ENCODE peak calls at places on chromosomes 4 and X, in four cellular contexts. P is body of pancreas, G is HepG2, T is tibial nerve. R is an unnamed sample.

GRCh38 chr4:174523003-174523693 is 860 bp upstream of the HPGD start:
- DNase-seq in G (no peak), P (no peak), T (no peak), R (peak; percentile 36)

GRCh38 chr4:147340547-147341225 is 140.2 kb upstream of the EDNRA start:
- DNase-seq in G (no peak), P (no peak), T (no peak), R (no peak)

GRCh38 chr4:109406337-109406931 is 27.2 kb upstream of the SEC24B start:
- DNase-seq in G (peak; percentile 43), P (peak; percentile 35), T (no peak), R (peak; percentile 62)

GRCh38 chr4:76212851-76213414 is 691 bp downstream of the SCARB2 start:
- DNase-seq in P (peak; percentile 29), T (no peak), G (no peak), R (peak; percentile 51)

GRCh38 chr4:141134051-141134450 is 782 bp upstream of the RNF150 start:
- DNase-seq in P (no peak), G (no peak), T (no peak), R (no peak)

GRCh38 chrX:46485897-46486296 is 59.3 kb downstream of the ZNF674 start:
- DNase-seq in G (peak; percentile 83), T (no peak), P (no peak), R (no peak)

GRCh38 chr4:115275615-115276014 is 162.2 kb upstream of the NDST4 start:
- DNase-seq in G (no peak), P (no peak), T (no peak), R (no peak)

GRCh38 chrX:72309297-72310071 is 3.8 kb upstream of the CITED1 start:
- DNase-seq in T (no peak), P (peak; percentile 26), G (no peak), R (peak; percentile 25)

GRCh38 chr4:92969650-92970370 is 666.0 kb downstream of the GRID2 start:
- DNase-seq in T (no peak), P (no peak), G (peak; percentile 89), R (no peak)

GRCh38 chrX:136147966-136148365 is 633 bp downstream of the FHL1 start:
- DNase-seq in G (no peak), P (no peak), T (no peak), R (no peak)

GRCh38 chr4:186037692-186038658 is 31.0 kb upstream of the TLR3 start:
- DNase-seq in T (no peak), P (peak; percentile 65), G (peak; percentile 59), R (peak; percentile 76)

GRCh38 chr4:88159137-88159725 is 792 bp upstream of the ABCG2 start:
- DNase-seq in G (peak; percentile 44), T (no peak), P (peak; percentile 14), R (no peak)

GRCh38 chrX:3697701-3698279 is 15.7 kb downstream of the PRKX start:
- DNase-seq in G (no peak), T (peak; percentile 40), P (peak; percentile 30), R (peak; percentile 1)
- H3K27ac ChIP-seq in G (no peak overlapping the region), T (peak overlapping the region; percentile 87), P (peak overlapping the region; percentile 69), R (peak overlapping the region; percentile 30)

GRCh38 chr4:48194986-48195773 is 61.1 kb upstream of the TXK start:
- DNase-seq in T (no peak), P (no peak), G (no peak), R (peak; percentile 82)

GRCh38 chr4:48197643-48198237 is 63.7 kb upstream of the TXK start:
- DNase-seq in T (no peak), G (no peak), P (no peak), R (no peak)

GRCh38 chr4:48196758-48197504 is 62.9 kb upstream of the TXK start:
- DNase-seq in T (no peak), P (no peak), G (no peak), R (no peak)

GRCh38 chr4:48193921-48194320 is 59.9 kb upstream of the TXK start:
- DNase-seq in T (no peak), P (no peak), G (no peak), R (no peak)

DNA sequence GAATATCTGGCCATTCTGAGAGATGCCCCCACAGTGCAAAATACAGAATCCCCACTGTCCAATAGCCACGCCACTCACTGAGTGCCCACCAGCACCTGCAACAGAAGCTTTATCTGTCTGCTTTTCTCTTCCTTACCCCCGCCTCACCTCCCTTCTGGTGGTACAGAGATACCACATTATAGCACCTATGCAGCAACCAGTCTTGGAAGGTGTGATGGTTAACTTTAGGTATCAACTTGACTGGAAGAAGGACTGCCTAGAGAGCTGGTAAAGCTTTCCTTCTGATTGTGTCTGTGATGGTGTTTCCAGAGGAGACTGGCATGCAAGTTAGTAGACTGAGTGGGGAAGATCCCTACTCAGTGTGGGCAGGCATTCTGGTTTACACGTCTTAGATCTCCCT is 61.8 kb upstream of the TXK start:
- DNase-seq in G (no peak), P (no peak), T (no peak), R (no peak)
- H3K4me1 ChIP-seq in G (no peaks in the 10 kb centered on the region), P (no peaks in the 10 kb centered on the region), T (no peaks in the 10 kb centered on the region), R (peaks cover 6% of the 10 kb centered on the region)

GRCh38 chr4:41746440-41747229 is 1.9 kb downstream of the PHOX2B start:
- DNase-seq in G (no peak), T (no peak), P (no peak), R (no peak)
- H3K4me3 ChIP-seq in G (no peak overlapping the region), T (no peak overlapping the region), P (no peak overlapping the region), R (no peak overlapping the region)

GRCh38 chr4:83065268-83065667 is 30.3 kb downstream of the COPS4 start:
- DNase-seq in P (no peak), G (no peak), T (no peak), R (no peak)
- H3K27ac ChIP-seq in P (no peak overlapping the region), G (no peak overlapping the region), T (no peak overlapping the region), R (no peak overlapping the region)

DNA sequence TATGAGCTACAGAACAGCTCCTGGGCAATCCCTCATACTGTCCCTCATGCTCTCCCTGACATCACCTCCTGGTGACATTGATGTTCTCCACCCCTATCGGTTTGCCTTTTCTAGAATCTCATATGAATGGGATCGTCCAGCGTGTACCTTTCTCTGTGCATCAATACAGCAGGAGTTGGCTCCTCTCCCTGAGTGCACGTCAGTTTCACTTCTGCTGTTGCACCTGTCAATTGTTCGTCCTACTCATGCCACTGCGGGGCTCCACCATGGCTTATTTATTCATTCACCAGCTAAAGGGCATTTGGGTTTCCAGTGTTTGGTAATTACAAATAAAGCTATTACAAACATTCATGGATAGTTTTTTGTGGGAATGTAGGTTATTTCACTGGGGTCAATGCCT is 269.1 kb upstream of the ZFP42 start:
- DNase-seq in G (no peak), P (no peak), T (no peak), R (no peak)
- H3K4me1 ChIP-seq in G (no peaks in the 10 kb centered on the region), P (no peaks in the 10 kb centered on the region), T (no peaks in the 10 kb centered on the region), R (no peaks in the 10 kb centered on the region)

GRCh38 chr4:2958446-2958845 is 4.8 kb downstream of the NOP14 start:
- DNase-seq in G (no peak), T (no peak), P (no peak), R (no peak)
- H3K4me3 ChIP-seq in G (no peak overlapping the region), T (no peak overlapping the region), P (no peak overlapping the region), R (no peak overlapping the region)

DNA sequence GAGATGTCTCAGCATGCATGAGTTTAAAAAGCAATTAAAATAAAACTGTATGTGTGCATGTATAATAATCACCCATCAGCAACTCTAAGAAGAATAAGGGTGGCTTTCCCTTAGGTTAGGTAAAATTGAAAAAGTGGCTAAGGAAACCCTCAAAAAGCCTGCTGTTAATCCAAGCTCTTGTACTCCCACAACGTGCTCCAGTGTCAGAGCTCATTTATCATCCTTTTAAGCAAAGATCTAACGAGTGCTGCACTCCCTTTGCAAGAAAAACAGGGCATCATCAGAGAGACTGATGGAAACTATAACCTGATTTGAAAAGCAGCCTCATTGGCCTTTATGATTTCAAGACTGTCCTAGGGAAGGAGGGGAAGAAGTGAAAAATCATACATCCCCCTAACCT is 34.2 kb upstream of the AREG start:
- DNase-seq in T (no peak), P (no peak), G (no peak), R (no peak)
- H3K27ac ChIP-seq in T (no peak overlapping the region), P (no peak overlapping the region), G (no peak overlapping the region), R (no peak overlapping the region)

GRCh38 chr4:14115106-14115505 is 487.6 kb upstream of the BOD1L1 start:
- DNase-seq in T (no peak), P (no peak), G (no peak), R (no peak)

GRCh38 chr4:14111730-14112171 is 484.2 kb upstream of the BOD1L1 start:
- DNase-seq in T (no peak), G (no peak), P (no peak), R (no peak)

DNA sequence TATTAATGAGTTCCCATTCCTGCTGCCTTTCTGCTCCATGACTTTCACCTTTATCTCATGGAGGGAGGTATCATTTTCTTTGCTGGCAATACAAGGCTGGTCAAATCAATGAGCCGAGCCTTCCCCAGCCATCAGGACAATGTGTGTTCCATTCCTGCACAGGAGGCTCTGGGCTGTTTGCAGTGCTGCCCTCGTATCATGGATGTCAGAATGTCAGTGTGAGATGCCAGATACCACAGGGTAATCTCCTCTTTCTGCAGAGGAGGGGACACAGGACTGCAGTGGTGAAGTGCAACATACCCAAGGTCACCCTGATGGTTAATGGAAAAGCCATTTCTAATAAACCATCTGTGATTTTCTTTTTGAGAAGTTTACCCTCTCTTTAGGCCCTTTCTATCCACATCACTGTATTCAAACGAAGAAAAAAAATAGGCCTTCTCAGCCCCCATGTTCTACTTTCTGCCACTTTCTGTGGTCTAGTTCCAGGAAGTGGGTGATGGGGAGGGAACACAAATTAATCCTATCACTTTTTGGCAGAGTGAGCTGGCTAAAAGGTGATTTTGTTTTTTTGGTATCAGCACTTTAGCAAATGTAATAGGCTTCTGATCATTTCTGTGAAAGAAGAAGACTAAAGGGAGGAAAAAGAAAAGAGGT is 490.2 kb upstream of the BOD1L1 start:
- DNase-seq in P (no peak), T (no peak), G (no peak), R (no peak)
- H3K4me1 ChIP-seq in P (no peaks in the 10 kb centered on the region), T (no peaks in the 10 kb centered on the region), G (no peaks in the 10 kb centered on the region), R (no peaks in the 10 kb centered on the region)

GRCh38 chrX:125605145-125605544 is 285.5 kb downstream of the TEX13C start:
- DNase-seq in P (no peak), G (no peak), T (no peak), R (no peak)
- H3K4me3 ChIP-seq in P (no peak overlapping the region), G (no peak overlapping the region), T (no peak overlapping the region), R (no peak overlapping the region)

R was measured in small intestine.